ENCODE peak calls at places on chromosome 15, in five cellular contexts. L is stomach, W is aorta, Z is left ventricle myocardium inferior, D is neural progenitor cell. T is an unnamed sample.

GRCh38 chr15:97783240-97783639 is 177.3 kb upstream of the ARRDC4 start:
- DNase-seq in L (no peak), Z (no peak), W (no peak), D (no peak), T (no peak)

GRCh38 chr15:101315736-101316135 is 20.7 kb upstream of the SNRPA1 start:
- DNase-seq in W (no peak), Z (no peak), D (no peak), L (no peak), T (no peak)

GRCh38 chr15:75154461-75155062 is 47.1 kb upstream of the C15orf39 start:
- DNase-seq in D (no peak), Z (no peak), W (no peak), L (no peak), T (no peak)

GRCh38 chr15:92617197-92618037 is 38.2 kb downstream of the FAM174B start:
- DNase-seq in L (peak; percentile 92), Z (peak; percentile 74), W (no peak), D (peak; percentile 31), T (peak; percentile 92)

GRCh38 chr15:53586815-53587214 is 172.6 kb downstream of the WDR72 start:
- DNase-seq in W (no peak), Z (no peak), D (peak; percentile 82), L (peak; percentile 31), T (peak; percentile 38)

GRCh38 chr15:86837631-86838030 is 758.0 kb downstream of the AGBL1 start:
- DNase-seq in D (no peak), L (no peak), W (no peak), Z (no peak), T (peak; percentile 44)

GRCh38 chr15:65752151-65752700 is 39.9 kb downstream of the DENND4A start:
- DNase-seq in L (no peak), W (no peak), Z (no peak), D (no peak), T (no peak)

GRCh38 chr15:65423977-65424679 is 1.4 kb upstream of the IGDCC4 start:
- DNase-seq in Z (peak; percentile 5), D (no peak), W (no peak), L (no peak), T (no peak)

GRCh38 chr15:77863491-77864105 is 213.9 kb downstream of the TBC1D2B start:
- DNase-seq in L (no peak), D (no peak), Z (no peak), W (peak; percentile 30), T (no peak)

GRCh38 chr15:63939531-63940130 is 105.9 kb upstream of the HERC1 start:
- DNase-seq in L (peak; percentile 37), D (no peak), Z (peak; percentile 39), W (peak; percentile 74), T (peak; percentile 63)

GRCh38 chr15:89433686-89434085 is 62.7 kb downstream of the RHCG start:
- DNase-seq in L (no peak), W (no peak), D (no peak), Z (no peak), T (no peak)

GRCh38 chr15:24823473-24823872 is 131.3 kb upstream of the SNRPN start:
- DNase-seq in L (no peak), W (no peak), Z (peak; percentile 59), D (peak; percentile 95), T (peak; percentile 67)

GRCh38 chr15:100193277-100193860 is 148.4 kb downstream of the ADAMTS17 start:
- DNase-seq in W (no peak), Z (no peak), L (no peak), D (no peak), T (no peak)

GRCh38 chr15:99441427-99441766 is 124.4 kb upstream of the MEF2A start:
- DNase-seq in L (no peak), Z (no peak), W (no peak), D (no peak), T (no peak)

GRCh38 chr15:77004189-77004588 is 9.3 kb downstream of the PSTPIP1 start:
- DNase-seq in D (no peak), Z (peak; percentile 66), W (no peak), L (no peak), T (no peak)

GRCh38 chr15:29309139-29309538 is 39.5 kb upstream of the NSMCE3 start:
- DNase-seq in L (no peak), Z (no peak), W (no peak), D (no peak), T (no peak)

GRCh38 chr15:36371509-36371908 is 207.9 kb upstream of the CDIN1 start:
- DNase-seq in L (no peak), Z (no peak), W (no peak), D (no peak), T (no peak)

GRCh38 chr15:78909791-78910228 is 35.0 kb downstream of the CTSH start:
- DNase-seq in Z (no peak), W (no peak), D (peak; percentile 81), L (no peak), T (no peak)

GRCh38 chr15:75403892-75404291 is 35.5 kb upstream of the MAN2C1 start:
- DNase-seq in L (no peak), Z (no peak), D (no peak), W (no peak), T (no peak)

DNA sequence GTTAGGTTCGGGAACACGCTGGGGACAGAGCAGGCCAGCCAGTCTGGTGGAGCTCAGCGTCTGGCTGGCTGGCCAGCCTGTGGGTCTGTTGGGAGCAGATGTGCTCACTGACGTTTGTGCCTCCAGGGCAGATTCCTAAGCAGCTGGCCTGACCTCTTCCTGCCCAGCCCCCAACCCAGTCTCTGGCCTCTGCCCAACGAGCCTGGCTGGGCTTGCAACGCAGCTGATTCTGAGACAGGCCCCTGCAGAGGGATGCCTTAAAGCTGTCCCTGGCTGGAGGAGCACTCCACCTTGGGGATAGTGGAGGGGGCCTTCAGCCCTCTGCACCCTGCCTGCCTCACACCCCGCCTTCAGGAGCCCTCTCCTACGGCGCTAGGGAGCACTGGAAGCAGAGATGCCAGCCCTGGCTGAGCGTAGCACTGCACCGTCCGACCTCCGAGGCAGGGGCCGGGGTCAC is 46.0 kb downstream of the KLF13 start:
- DNase-seq in L (no peak), D (peak; percentile 73), W (no peak), Z (peak; percentile 87), T (peak; percentile 70)
- H3K4me1 ChIP-seq in L (peaks cover 23% of the 10 kb centered on the region), D (peaks cover 9% of the 10 kb centered on the region), W (no peaks in the 10 kb centered on the region), Z (peaks cover 100% of the 10 kb centered on the region), T (peaks cover 47% of the 10 kb centered on the region)

GRCh38 chr15:31384568-31384967 is 57.9 kb downstream of the KLF13 start:
- DNase-seq in Z (no peak), L (no peak), D (no peak), W (no peak), T (no peak)

GRCh38 chr15:31379577-31379976 is 52.9 kb downstream of the KLF13 start:
- DNase-seq in D (no peak), Z (peak; percentile 12), W (no peak), L (no peak), T (no peak)

GRCh38 chr15:31383150-31383549 is 56.5 kb downstream of the KLF13 start:
- DNase-seq in D (no peak), L (no peak), W (no peak), Z (no peak), T (no peak)

GRCh38 chr15:31382693-31383005 is 56.0 kb downstream of the KLF13 start:
- DNase-seq in L (no peak), D (no peak), W (no peak), Z (peak; percentile 11), T (no peak)

GRCh38 chr15:31381801-31382692 is 55.4 kb downstream of the KLF13 start:
- DNase-seq in D (no peak), L (no peak), Z (peak; percentile 13), W (no peak), T (no peak)
- H3K27ac ChIP-seq in D (no peak overlapping the region), L (no peak overlapping the region), Z (peak overlapping the region; percentile 81), W (no peak overlapping the region), T (no peak overlapping the region)

DNA sequence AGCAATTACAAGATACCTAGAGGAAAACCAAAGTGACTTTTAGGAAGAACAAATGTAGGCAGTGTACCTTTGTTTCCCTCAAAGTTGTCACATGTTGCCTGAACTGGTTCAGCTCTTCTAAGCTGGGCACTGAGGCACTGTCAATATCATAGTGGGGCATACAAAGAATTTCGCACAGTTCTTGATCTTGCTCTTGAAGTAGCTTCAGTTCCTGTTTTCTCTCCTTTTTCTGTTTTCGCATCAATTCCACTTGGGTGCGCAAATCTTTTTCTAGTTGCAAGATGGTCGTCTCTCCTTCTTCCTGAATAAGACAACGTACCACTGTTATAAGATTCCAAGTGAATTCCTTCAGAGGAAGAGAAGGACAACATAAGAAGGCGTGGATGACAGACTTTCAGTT is 12.7 kb downstream of the PRC1 start:
- DNase-seq in L (no peak), W (no peak), D (no peak), Z (no peak), T (no peak)
- H3K4me3 ChIP-seq in L (no peak overlapping the region), W (no peak overlapping the region), D (no peak overlapping the region), Z (no peak overlapping the region), T (no peak overlapping the region)

GRCh38 chr15:66937588-66937987 is 127.8 kb upstream of the SMAD3 start:
- DNase-seq in L (no peak), Z (no peak), D (no peak), W (no peak), T (no peak)

GRCh38 chr15:66939451-66940023 is 125.9 kb upstream of the SMAD3 start:
- DNase-seq in Z (no peak), D (no peak), W (no peak), L (no peak), T (no peak)

GRCh38 chr15:66938114-66938830 is 127.1 kb upstream of the SMAD3 start:
- DNase-seq in L (no peak), Z (no peak), W (no peak), D (no peak), T (no peak)

GRCh38 chr15:66940368-66940767 is 125.0 kb upstream of the SMAD3 start:
- DNase-seq in W (no peak), Z (no peak), D (no peak), L (no peak), T (no peak)

DNA sequence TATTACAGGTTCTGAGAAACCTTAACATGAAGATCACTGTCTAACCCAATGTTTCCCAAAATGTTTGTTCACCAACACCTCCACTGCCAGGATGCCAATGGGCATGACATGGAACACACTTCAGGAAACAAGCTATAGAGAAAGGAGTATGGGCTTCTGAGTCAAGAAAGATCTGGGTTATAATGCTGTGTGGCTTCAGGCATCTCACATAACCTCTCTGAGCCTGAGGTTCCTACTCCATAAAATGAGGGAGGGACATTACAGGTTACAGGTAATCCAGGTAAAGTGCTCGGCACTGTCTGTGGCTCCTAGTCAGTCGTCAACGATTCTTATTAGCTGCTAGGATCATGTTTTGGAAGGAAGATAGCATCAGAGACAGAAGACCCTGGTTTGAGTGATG is 126.4 kb upstream of the SMAD3 start:
- DNase-seq in L (no peak), D (no peak), W (no peak), Z (no peak), T (no peak)
- H3K4me1 ChIP-seq in L (peaks cover 4% of the 10 kb centered on the region), D (peaks cover 11% of the 10 kb centered on the region), W (no peaks in the 10 kb centered on the region), Z (peaks cover 25% of the 10 kb centered on the region), T (no peaks in the 10 kb centered on the region)

GRCh38 chr15:41943543-41944312 is 28.6 kb downstream of the EHD4 start:
- DNase-seq in D (no peak), W (no peak), L (no peak), Z (no peak), T (no peak)
- H3K27ac ChIP-seq in D (no peak overlapping the region), W (peak overlapping the region; percentile 54), L (peak overlapping the region; percentile 50), Z (peak overlapping the region; percentile 89), T (peak overlapping the region; percentile 62)

DNA sequence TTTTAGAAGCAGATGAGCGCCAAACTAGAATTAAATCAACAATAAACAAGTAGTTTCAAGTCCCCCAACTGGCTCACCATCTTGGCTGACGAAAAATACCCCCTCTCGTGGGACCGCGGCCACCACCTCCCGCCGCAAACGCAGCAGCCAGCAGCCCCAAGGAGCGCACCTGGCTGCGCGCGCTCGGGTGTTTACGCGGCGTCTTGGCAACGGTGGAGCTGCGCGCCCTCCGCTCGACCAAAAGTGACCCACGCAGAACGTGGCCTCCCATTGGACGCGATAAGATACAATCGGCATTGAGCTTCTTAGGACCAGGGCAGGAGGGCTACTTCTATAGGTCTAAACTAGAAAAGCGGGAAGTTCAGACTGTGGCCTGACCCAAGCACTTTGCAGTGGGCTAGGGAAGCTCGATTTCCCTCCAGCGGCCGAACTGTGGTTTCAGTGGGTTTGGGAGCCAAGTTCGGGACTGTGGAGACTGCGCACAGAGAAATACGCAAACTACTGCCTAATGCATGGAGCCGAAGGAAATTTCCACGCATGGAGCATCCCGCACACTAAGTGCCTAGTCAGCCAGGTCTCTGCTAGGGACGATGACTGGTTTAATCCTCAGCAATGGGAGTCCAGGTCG is at the start of gene MNS1:
- DNase-seq in L (peak; percentile 92), D (peak; percentile 93), Z (peak; percentile 86), W (peak; percentile 93), T (peak; percentile 94)
- H3K4me3 ChIP-seq in L (peak within 1 kb of the TSS; percentile 64), D (peak within 1 kb of the TSS; percentile 63), Z (peak within 1 kb of the TSS; percentile 74), W (peak within 1 kb of the TSS; percentile 5), T (peak within 1 kb of the TSS; percentile 46)